ENCODE peak calls at places on chromosomes 1 and 21, in six cellular contexts. Y, X, R, Z, B and Q are unnamed samples.

GRCh38 chr1:17540255-17541001 is 930 bp downstream of the ARHGEF10L start:
- DNase-seq in Y (peak; percentile 97), X (no peak), R (no peak), Z (peak; percentile 89), B (peak; percentile 81), Q (no peak)

GRCh38 chr1:241611063-241611462 is 29.1 kb downstream of the CHML start:
- DNase-seq in Y (peak; percentile 73), X (peak; percentile 38), R (peak; percentile 56), Z (no peak), B (peak; percentile 41), Q (peak; percentile 72)

GRCh38 chr1:20058531-20058930 is 11.5 kb upstream of the PLA2G5 start:
- DNase-seq in Y (no peak), X (peak; percentile 24), R (no peak), Z (no peak), B (peak; percentile 74), Q (peak; percentile 62)

GRCh38 chr21:38769253-38769780 is 36.4 kb upstream of the ETS2 start:
- DNase-seq in Y (no peak), X (no peak), R (no peak), Z (no peak), B (no peak), Q (no peak)

GRCh38 chr21:38361324-38361723 is 104.5 kb downstream of the KCNJ15 start:
- DNase-seq in Y (no peak), X (no peak), R (no peak), Z (no peak), B (no peak), Q (no peak)

GRCh38 chr1:246534114-246534513 is 27.0 kb upstream of the SMYD3 start:
- DNase-seq in Y (no peak), X (no peak), R (no peak), Z (no peak), B (no peak), Q (no peak)

GRCh38 chr1:110197905-110198629 is 12.0 kb upstream of the KCNC4 start:
- DNase-seq in Y (no peak), X (no peak), R (no peak), Z (no peak), B (no peak), Q (no peak)

GRCh38 chr1:6580588-6581270 is 935 bp downstream of the ZBTB48 start:
- DNase-seq in Y (peak; percentile 54), X (no peak), R (no peak), Z (no peak), B (no peak), Q (no peak)

GRCh38 chr1:22257286-22258275 is 114.7 kb upstream of the WNT4 start:
- DNase-seq in Y (no peak), X (no peak), R (no peak), Z (no peak), B (no peak), Q (no peak)

GRCh38 chr1:53524428-53525400 is 65.5 kb downstream of the DMRTB1 start:
- DNase-seq in Y (no peak), X (no peak), R (no peak), Z (no peak), B (no peak), Q (no peak)

GRCh38 chr1:204108312-204109141 is 35.6 kb downstream of the SOX13 start:
- DNase-seq in Y (peak; percentile 96), X (no peak), R (no peak), Z (no peak), B (no peak), Q (no peak)

GRCh38 chr1:192453360-192454045 is 122.1 kb upstream of the RGS1 start:
- DNase-seq in Y (no peak), X (no peak), R (no peak), Z (no peak), B (no peak), Q (no peak)

GRCh38 chr1:58755468-58755872 is 28.4 kb downstream of the JUN start:
- DNase-seq in Y (no peak), X (peak; percentile 45), R (no peak), Z (peak; percentile 85), B (peak; percentile 94), Q (peak; percentile 63)

GRCh38 chr1:50681931-50682330 is 258.7 kb upstream of the DMRTA2 start:
- DNase-seq in Y (no peak), X (no peak), R (no peak), Z (no peak), B (no peak), Q (no peak)

GRCh38 chr1:234950598-234950997 is 178.0 kb downstream of the TOMM20 start:
- DNase-seq in Y (no peak), X (no peak), R (no peak), Z (no peak), B (no peak), Q (no peak)

GRCh38 chr1:178172939-178173338 is 79.0 kb downstream of the RASAL2 start:
- DNase-seq in Y (peak; percentile 57), X (no peak), R (no peak), Z (no peak), B (no peak), Q (no peak)

GRCh38 chr21:39675595-39675994 is 62.9 kb downstream of the B3GALT5 start:
- DNase-seq in Y (peak; percentile 57), X (no peak), R (no peak), Z (no peak), B (no peak), Q (no peak)

GRCh38 chr1:244272471-244273261 is 179.0 kb downstream of the ADSS2 start:
- DNase-seq in Y (peak; percentile 86), X (peak; percentile 75), R (peak; percentile 32), Z (no peak), B (peak; percentile 76), Q (peak; percentile 88)

GRCh38 chr1:5661196-5662130 is 330.8 kb downstream of the NPHP4 start:
- DNase-seq in Y (no peak), X (no peak), R (no peak), Z (no peak), B (no peak), Q (no peak)

GRCh38 chr1:66518654-66519053 is 15.3 kb upstream of the SGIP1 start:
- DNase-seq in Y (no peak), X (no peak), R (no peak), Z (no peak), B (no peak), Q (no peak)

GRCh38 chr1:9406111-9406510 is 113.4 kb downstream of the SPSB1 start:
- DNase-seq in Y (no peak), X (no peak), R (no peak), Z (no peak), B (no peak), Q (no peak)

GRCh38 chr21:42362700-42363099 is 3.6 kb downstream of the TFF1 start:
- DNase-seq in Y (no peak), X (no peak), R (no peak), Z (no peak), B (no peak), Q (peak; percentile 41)

GRCh38 chr1:241762713-241763339 is 85.2 kb upstream of the EXO1 start:
- DNase-seq in Y (no peak), X (no peak), R (no peak), Z (no peak), B (no peak), Q (no peak)

GRCh38 chr1:150362721-150363425 is 1.1 kb upstream of the RPRD2 start:
- DNase-seq in Y (peak; percentile 13), X (peak; percentile 16), R (peak; percentile 15), Z (no peak), B (no peak), Q (peak; percentile 78)

GRCh38 chr1:51627672-51628071 is 10.8 kb downstream of the OSBPL9 start:
- DNase-seq in Y (peak; percentile 75), X (peak; percentile 43), R (no peak), Z (no peak), B (peak; percentile 53), Q (peak; percentile 53)

GRCh38 chr1:237634922-237635321 is 255.8 kb downstream of the ZP4 start:
- DNase-seq in Y (no peak), X (no peak), R (no peak), Z (no peak), B (no peak), Q (no peak)

GRCh38 chr1:162349635-162350330 is 26.9 kb downstream of the SPATA46 start:
- DNase-seq in Y (no peak), X (no peak), R (no peak), Z (no peak), B (peak; percentile 72), Q (no peak)

GRCh38 chr1:3215198-3216045 is 146.4 kb downstream of the PRDM16 start:
- DNase-seq in Y (no peak), X (no peak), R (no peak), Z (no peak), B (no peak), Q (no peak)

GRCh38 chr1:45410850-45411509 is 70.7 kb upstream of the MUTYH start:
- DNase-seq in Y (no peak), X (no peak), R (no peak), Z (no peak), B (peak; percentile 13), Q (no peak)

GRCh38 chr1:211323156-211324063 is 3.2 kb upstream of the TRAF5 start:
- DNase-seq in Y (peak; percentile 85), X (peak; percentile 74), R (no peak), Z (no peak), B (peak; percentile 76), Q (peak; percentile 81)